ENCODE peak calls at places on chromosome 15, in ten cellular contexts. P, H, Y, Q, L, C, K, R, O and F are unnamed samples.

GRCh38 chr15:33424025-33424424 is 113.3 kb downstream of the RYR3 start:
- DNase-seq in P (no peak), H (no peak), Y (no peak), Q (no peak), L (no peak), C (no peak), K (no peak), R (no peak), O (no peak), F (no peak)

GRCh38 chr15:62469478-62469873 is 304.4 kb upstream of the C2CD4B start:
- DNase-seq in P (no peak), H (no peak), Y (no peak), Q (no peak), L (peak), C (no peak), K (no peak), R (no peak), O (no peak), F (no peak)

GRCh38 chr15:41332788-41333527 is at the start of gene NUSAP1:
- DNase-seq in P (no peak), H (peak), Y (no peak), Q (no peak), L (no peak), C (no peak), K (no peak), R (no peak), O (no peak), F (no peak)

GRCh38 chr15:58212909-58213526 is 74.8 kb downstream of the AQP9 start:
- DNase-seq in P (no peak), H (peak), Y (peak), Q (no peak), L (peak), C (peak), K (no peak), R (no peak), O (no peak), F (no peak)

GRCh38 chr15:42131826-42132806 is 24.3 kb downstream of the PLA2G4F start:
- DNase-seq in P (no peak), H (no peak), Y (peak), Q (no peak), L (peak), C (no peak), K (peak), R (no peak), O (no peak), F (no peak)

GRCh38 chr15:70121656-70122297 is 24.1 kb upstream of the TLE3 start:
- DNase-seq in P (peak), H (no peak), Y (no peak), Q (no peak), L (peak), C (peak), K (no peak), R (peak), O (peak), F (peak)

GRCh38 chr15:52056001-52056400 is 37.0 kb downstream of the MAPK6 start:
- DNase-seq in P (no peak), H (no peak), Y (peak), Q (no peak), L (no peak), C (no peak), K (no peak), R (no peak), O (no peak), F (no peak)

GRCh38 chr15:100083572-100083971 is 258.2 kb downstream of the ADAMTS17 start:
- DNase-seq in P (no peak), H (no peak), Y (no peak), Q (no peak), L (no peak), C (no peak), K (peak), R (no peak), O (no peak), F (no peak)